ENCODE peak calls at places on chromosome 12, in four cellular contexts. B is K562, U is HepG2, F is GM12878. E is an unnamed sample.

GRCh38 chr12:121476477-121476876 is 76.6 kb downstream of the RNF34 start:
- DNase-seq in U (no peak), F (no peak), B (no peak), E (no peak)

GRCh38 chr12:116146386-116146785 is 131.1 kb downstream of the MED13L start:
- DNase-seq in F (no peak), B (no peak), U (no peak), E (no peak)

GRCh38 chr12:131088701-131089525 is 135.2 kb downstream of the ADGRD1 start:
- DNase-seq in U (no peak), F (no peak), B (no peak), E (no peak)

GRCh38 chr12:21989819-21990412 is 48.7 kb upstream of the ABCC9 start:
- DNase-seq in B (peak; percentile 34), U (peak; percentile 1), F (no peak), E (no peak)

GRCh38 chr12:110948041-110948440 is 27.7 kb upstream of the MYL2 start:
- DNase-seq in B (no peak), U (no peak), F (no peak), E (no peak)

GRCh38 chr12:109533487-109533740 is 39.9 kb downstream of the MMAB start:
- DNase-seq in F (no peak), U (no peak), B (no peak), E (no peak)

GRCh38 chr12:118537481-118537917 is 161.1 kb downstream of the SUDS3 start:
- DNase-seq in F (no peak), B (no peak), U (no peak), E (no peak)

GRCh38 chr12:51534675-51535074 is 56.4 kb upstream of the SCN8A start:
- DNase-seq in F (no peak), B (no peak), U (no peak), E (no peak)

GRCh38 chr12:2461645-2462044 is 333.1 kb upstream of the FKBP4 start:
- DNase-seq in B (no peak), U (no peak), F (no peak), E (no peak)

GRCh38 chr12:54126696-54127537 is 61.9 kb downstream of the SMUG1 start:
- DNase-seq in B (no peak), U (no peak), F (no peak), E (no peak)

GRCh38 chr12:88325076-88325827 is 183.1 kb downstream of the TMTC3 start:
- DNase-seq in B (no peak), U (no peak), F (no peak), E (no peak)
- TF ChIP-seq HDAC2 in B (no peak), U (no peak), F (no peak), E (no peak)

GRCh38 chr12:92158711-92159534 is 13.3 kb upstream of the BTG1 start:
- DNase-seq in U (no peak), F (no peak), B (no peak), E (no peak)
- TF ChIP-seq BRCA1 in U (no peak), F (no peak), B (no peak), E (no peak)

DNA sequence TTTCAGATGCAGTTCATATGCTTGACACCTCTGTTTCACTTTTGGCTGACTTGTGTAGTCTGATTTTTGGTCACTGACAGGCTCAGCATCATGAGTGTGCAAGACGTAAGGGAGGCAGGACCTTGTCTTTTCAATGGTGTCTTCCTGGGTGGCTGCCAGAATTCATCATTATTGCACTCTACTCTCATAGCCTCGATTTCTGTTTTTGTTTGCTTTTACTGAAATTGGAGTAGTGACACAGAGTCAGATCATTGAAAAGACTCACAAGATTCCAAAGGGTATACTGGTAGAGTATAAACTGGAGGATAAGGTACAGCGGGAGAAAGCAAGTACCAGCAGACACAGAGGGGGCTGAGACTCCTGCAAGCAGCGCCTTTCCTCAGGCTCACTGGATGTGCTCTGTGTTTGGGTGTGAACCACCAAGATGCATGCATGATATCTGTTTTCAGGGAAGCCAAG is 126.3 kb upstream of the FGD4 start:
- DNase-seq in B (peak; percentile 37), U (no peak), F (no peak), E (no peak)
- TF ChIP-seq HDAC2 in B (no peak), U (no peak), F (no peak), E (no peak)

GRCh38 chr12:96068636-96069035 is 33.2 kb upstream of the LTA4H start:
- DNase-seq in F (no peak), U (no peak), B (no peak), E (no peak)

GRCh38 chr12:96068111-96068510 is 32.7 kb upstream of the LTA4H start:
- DNase-seq in U (no peak), F (no peak), B (no peak), E (no peak)

GRCh38 chr12:96070670-96071279 is 35.4 kb upstream of the LTA4H start:
- DNase-seq in F (peak; percentile 17), B (peak; percentile 17), U (peak; percentile 18), E (no peak)

GRCh38 chr12:96073346-96074336 is 38.3 kb upstream of the LTA4H start:
- DNase-seq in F (no peak), U (no peak), B (no peak), E (no peak)

DNA sequence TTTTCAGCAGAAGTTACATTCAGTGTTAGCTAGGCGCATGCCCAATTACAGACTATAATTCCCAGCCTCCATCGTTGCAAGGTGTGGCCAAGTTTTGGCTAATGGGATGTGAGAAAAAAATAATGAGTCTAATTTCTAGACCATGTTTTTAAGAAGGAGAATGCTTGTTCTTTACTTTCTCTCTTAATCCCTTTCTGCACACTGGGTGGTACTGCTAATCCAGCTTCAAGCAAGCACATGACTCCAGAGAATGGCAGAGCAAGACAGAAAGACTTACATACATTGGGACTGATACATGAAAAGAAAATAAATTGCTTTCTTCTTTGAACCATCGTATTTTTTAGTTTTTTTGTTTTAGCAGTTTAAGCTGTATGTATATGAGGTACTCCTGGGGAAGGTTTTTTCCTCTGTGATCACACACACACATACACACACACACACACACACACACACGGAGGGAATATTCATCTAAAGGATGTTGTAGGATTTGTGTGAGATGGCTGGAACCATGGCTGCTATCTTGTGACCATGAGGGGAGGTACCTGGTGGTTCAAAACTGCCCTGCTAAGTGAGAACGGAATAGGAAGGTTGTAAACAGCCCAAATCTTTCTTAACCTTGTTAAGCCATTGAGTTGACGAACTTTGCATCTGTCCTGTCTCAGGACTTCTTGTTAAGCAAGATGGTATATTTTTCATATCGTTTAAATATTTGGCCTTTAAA is 34.3 kb upstream of the LTA4H start:
- DNase-seq in B (no peak), U (no peak), F (no peak), E (no peak)
- TF ChIP-seq BRCA1 in B (no peak), U (no peak), F (no peak), E (no peak)

GRCh38 chr12:56626691-56627090 is 3.4 kb downstream of the BAZ2A start:
- DNase-seq in F (no peak), U (no peak), B (no peak), E (no peak)

GRCh38 chr12:56631790-56632700 is 1.9 kb upstream of the BAZ2A start:
- DNase-seq in U (peak; percentile 14), B (peak; percentile 85), F (no peak), E (peak; percentile 77)

GRCh38 chr12:56628671-56629458 is 1.3 kb downstream of the BAZ2A start:
- DNase-seq in F (no peak), B (peak; percentile 66), U (peak; percentile 31), E (peak; percentile 52)

GRCh38 chr12:56630180-56630632 is at the start of gene BAZ2A:
- DNase-seq in B (peak; percentile 90), U (peak; percentile 64), F (no peak), E (no peak)

DNA sequence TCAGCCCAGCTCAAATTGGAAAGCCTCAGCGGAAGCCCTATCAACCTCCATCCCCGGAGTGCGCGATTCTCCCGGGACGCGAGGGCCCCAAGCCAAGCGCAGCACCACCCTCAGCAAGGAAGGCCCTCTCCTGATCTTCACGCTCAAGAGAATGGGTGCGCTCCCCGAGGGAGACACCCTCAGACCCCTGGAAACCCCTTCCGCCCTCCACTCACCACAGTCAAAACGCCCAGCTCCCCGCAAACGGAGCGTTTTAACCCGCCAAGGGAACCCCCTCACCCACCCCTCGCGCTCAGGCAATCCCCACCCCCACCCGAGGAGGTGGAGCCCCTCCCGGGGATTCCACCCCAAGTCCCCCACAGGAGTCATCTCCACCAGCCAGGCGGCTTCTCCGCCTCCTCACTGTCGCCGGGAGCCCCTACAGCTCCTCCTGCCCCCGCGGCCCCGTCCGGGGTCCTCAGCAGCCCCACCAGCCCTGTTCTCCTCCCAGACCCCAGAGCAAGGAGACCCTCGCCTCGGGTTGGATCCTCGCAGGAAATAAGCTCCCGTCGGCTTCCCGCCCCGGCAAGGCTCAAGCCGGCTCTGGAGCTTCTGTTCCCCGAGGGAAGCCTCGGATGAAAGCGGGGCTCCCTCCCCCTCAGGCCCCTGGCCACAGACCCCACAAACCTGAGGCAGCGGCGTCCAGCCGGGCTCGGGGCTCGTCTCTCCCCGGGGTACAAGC is 507 bp downstream of the BAZ2A start:
- DNase-seq in B (peak; percentile 45), U (no peak), F (no peak), E (no peak)
- TF ChIP-seq HDAC2 in B (no peak), U (no peak), F (no peak), E (peak; percentile 38)

DNA sequence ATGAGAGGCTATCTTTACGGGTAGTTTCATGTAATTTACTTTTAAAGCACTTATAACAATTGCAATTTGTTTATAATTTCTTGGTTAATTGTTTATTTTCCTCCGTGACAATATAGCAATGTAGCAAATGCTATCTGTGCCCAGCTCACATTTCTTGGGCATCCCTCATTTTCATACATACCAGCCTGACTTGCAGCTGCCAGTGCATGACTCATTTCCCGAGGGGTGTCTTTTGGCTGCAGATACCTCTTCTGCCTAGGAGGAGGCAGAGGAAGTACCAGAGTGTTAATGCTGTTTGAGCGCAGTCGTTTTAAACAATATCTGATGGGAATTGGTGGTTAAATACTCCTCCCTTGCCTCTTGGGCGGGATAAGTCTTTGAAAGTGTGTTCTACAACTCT is 104.2 kb upstream of the ABCD2 start:
- DNase-seq in F (no peak), U (no peak), B (no peak), E (no peak)
- TF ChIP-seq BRCA1 in F (no peak), U (no peak), B (no peak), E (no peak)

GRCh38 chr12:92403210-92404175 is 257.8 kb upstream of the BTG1 start:
- DNase-seq in B (peak; percentile 95), U (no peak), F (peak; percentile 98), E (no peak)
- TF ChIP-seq HDAC2 in B (peak; percentile 99), U (no peak), F (no peak), E (no peak)

E was measured in H1.